ENCODE peak calls at places on chromosome 20, in five cellular contexts. D is A172, X is C1 segment of cervical spinal cord, J is heart right ventricle, Y is HL-60. W is an unnamed sample.

GRCh38 chr20:20517296-20517695 is 149.4 kb downstream of the INSM1 start:
- DNase-seq in Y (no peak), X (no peak), D (no peak), J (no peak), W (no peak)

GRCh38 chr20:32315885-32316284 is 38.4 kb downstream of the KIF3B start:
- DNase-seq in D (no peak), Y (no peak), J (no peak), X (no peak), W (no peak)

GRCh38 chr20:17794400-17794799 is 94.6 kb downstream of the BANF2 start:
- DNase-seq in Y (no peak), D (no peak), J (no peak), X (peak), W (no peak)

GRCh38 chr20:35616465-35617396 is 1.1 kb downstream of the SPAG4 start:
- DNase-seq in Y (peak), J (peak), D (peak), X (peak), W (peak)

GRCh38 chr20:32509639-32510066 is 75.5 kb downstream of the NOL4L start:
- DNase-seq in Y (no peak), J (no peak), X (no peak), D (peak), W (no peak)

GRCh38 chr20:7094438-7094997 is 327.0 kb downstream of the BMP2 start:
- DNase-seq in X (no peak), D (no peak), J (peak), Y (peak), W (peak)

GRCh38 chr20:48649104-48649626 is 178.6 kb downstream of the PREX1 start:
- DNase-seq in X (no peak), J (no peak), Y (no peak), D (no peak), W (no peak)

GRCh38 chr20:19495905-19496703 is 262.0 kb upstream of the RIN2 start:
- DNase-seq in J (no peak), Y (no peak), X (no peak), D (no peak), W (no peak)

GRCh38 chr20:63617876-63618265 is 9.0 kb downstream of the GMEB2 start:
- DNase-seq in Y (no peak), D (no peak), X (no peak), J (no peak), W (no peak)

GRCh38 chr20:7893019-7893730 is 47.1 kb downstream of the HAO1 start:
- DNase-seq in D (no peak), Y (no peak), J (no peak), X (no peak), W (no peak)

GRCh38 chr20:57892471-57892870 is 182.7 kb upstream of the PMEPA1 start:
- DNase-seq in J (no peak), D (no peak), Y (no peak), X (no peak), W (no peak)

GRCh38 chr20:44247131-44247571 is at the start of gene GDAP1L1:
- DNase-seq in X (peak), J (peak), Y (no peak), D (no peak), W (no peak)

GRCh38 chr20:20452254-20452676 is 84.4 kb downstream of the INSM1 start:
- DNase-seq in D (peak), X (peak), J (peak), Y (no peak), W (no peak)

GRCh38 chr20:38286586-38287502 is 17.1 kb upstream of the BPI start:
- DNase-seq in Y (peak), X (peak), J (peak), D (peak), W (no peak)

GRCh38 chr20:25195962-25196700 is 619 bp downstream of the ENTPD6 start:
- DNase-seq in D (peak), X (no peak), Y (no peak), J (no peak), W (peak)

GRCh38 chr20:22562620-22563019 is 21.8 kb downstream of the FOXA2 start:
- DNase-seq in D (peak), J (no peak), X (no peak), Y (no peak), W (no peak)

GRCh38 chr20:23606652-23607049 is 934 bp upstream of the CST9 start:
- DNase-seq in J (peak), X (peak), D (peak), Y (no peak), W (peak)

GRCh38 chr20:38117635-38118034 is 47.4 kb downstream of the TGM2 start:
- DNase-seq in D (peak), Y (no peak), X (no peak), J (no peak), W (peak)

GRCh38 chr20:5001174-5002076 is at the start of gene SLC23A2:
- DNase-seq in Y (peak), D (no peak), J (peak), X (no peak), W (peak)

GRCh38 chr20:48932375-48932941 is 10.9 kb downstream of the ARFGEF2 start:
- DNase-seq in Y (no peak), X (no peak), J (no peak), D (peak), W (no peak)

GRCh38 chr20:34980543-34981213 is 25.0 kb downstream of the MYH7B start:
- DNase-seq in Y (no peak), X (no peak), D (peak), J (peak), W (no peak)